ENCODE peak calls at places on chromosome 2, in six cellular contexts. Q, N, I, T, C and J are unnamed samples. For H3K36me3 and H3K4me1, the result is how much of the 10 kb centered on the place peaks cover.

GRCh38 chr2:198116652-198117175 is 312.3 kb downstream of the PLCL1 start:
- DNase-seq in N (no peak), C (peak), I (no peak), Q (no peak), T (no peak), J (no peak)

GRCh38 chr2:120605231-120605935 is 130.3 kb upstream of the GLI2 start:
- DNase-seq in I (no peak), Q (no peak), C (no peak), N (peak), T (no peak), J (no peak)

GRCh38 chr2:9207641-9208301 is 1.2 kb downstream of the ASAP2 start:
- DNase-seq in Q (peak), N (peak), T (no peak), I (peak), C (peak), J (peak)

GRCh38 chr2:225293638-225294037 is 105.9 kb upstream of the NYAP2 start:
- DNase-seq in I (no peak), N (no peak), T (no peak), C (no peak), Q (no peak), J (no peak)

GRCh38 chr2:74385396-74385795 is 5.3 kb upstream of the DCTN1 start:
- DNase-seq in N (no peak), I (peak), C (no peak), Q (no peak), T (no peak), J (no peak)

GRCh38 chr2:8692783-8693768 is 11.2 kb downstream of the ID2 start:
- DNase-seq in Q (peak), I (peak), C (peak), N (peak), T (no peak), J (peak)

GRCh38 chr2:105592288-105592687 is 152.4 kb upstream of the NCK2 start:
- DNase-seq in C (no peak), Q (no peak), I (no peak), N (no peak), T (no peak), J (no peak)

GRCh38 chr2:220228310-220229006 is 601.0 kb downstream of the SLC4A3 start:
- DNase-seq in C (no peak), T (no peak), Q (no peak), N (no peak), I (no peak), J (no peak)

GRCh38 chr2:239977111-239977510 is 48.0 kb downstream of the NDUFA10 start:
- DNase-seq in N (no peak), T (no peak), I (no peak), Q (no peak), C (no peak), J (no peak)
- H3K36me3 ChIP-seq in N (under half), T (half or more), I (under half), Q (under half), C (under half), J (under half)

GRCh38 chr2:189157939-189158338 is 21.6 kb downstream of the COL5A2 start:
- DNase-seq in I (no peak), T (no peak), N (no peak), C (no peak), Q (no peak), J (no peak)

GRCh38 chr2:189157431-189157830 is 22.1 kb downstream of the COL5A2 start:
- DNase-seq in Q (no peak), T (no peak), N (no peak), I (no peak), C (no peak), J (no peak)

GRCh38 chr2:189153608-189154007 is 26.0 kb downstream of the COL5A2 start:
- DNase-seq in N (no peak), I (no peak), C (no peak), Q (no peak), T (no peak), J (no peak)

GRCh38 chr2:189152476-189152875 is 27.1 kb downstream of the COL5A2 start:
- DNase-seq in Q (no peak), T (no peak), C (no peak), N (no peak), I (no peak), J (no peak)

DNA sequence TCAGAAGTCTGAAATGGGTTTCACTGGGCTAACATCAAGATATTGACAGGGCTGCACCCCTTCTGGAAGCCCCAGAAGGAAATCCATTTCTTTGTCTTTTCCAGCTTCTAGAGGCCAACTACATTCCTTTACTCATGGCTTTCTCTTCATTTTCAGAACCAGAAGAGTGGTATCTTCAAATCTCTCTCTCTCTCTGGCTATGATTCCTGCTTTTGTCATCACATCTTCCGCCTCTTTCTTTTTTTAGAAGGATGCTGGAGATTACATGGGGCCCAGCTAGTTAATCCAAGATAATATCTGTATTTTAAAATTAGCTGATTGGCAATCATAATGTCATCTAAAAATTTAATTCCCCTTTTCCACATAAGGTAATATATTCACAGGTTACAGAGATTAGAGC is 23.8 kb downstream of the COL5A2 start:
- DNase-seq in C (no peak), T (no peak), I (no peak), N (no peak), Q (no peak), J (no peak)
- H3K4me1 ChIP-seq in C (under half), T (under half), I (under half), N (under half), Q (under half), J (under half)

DNA sequence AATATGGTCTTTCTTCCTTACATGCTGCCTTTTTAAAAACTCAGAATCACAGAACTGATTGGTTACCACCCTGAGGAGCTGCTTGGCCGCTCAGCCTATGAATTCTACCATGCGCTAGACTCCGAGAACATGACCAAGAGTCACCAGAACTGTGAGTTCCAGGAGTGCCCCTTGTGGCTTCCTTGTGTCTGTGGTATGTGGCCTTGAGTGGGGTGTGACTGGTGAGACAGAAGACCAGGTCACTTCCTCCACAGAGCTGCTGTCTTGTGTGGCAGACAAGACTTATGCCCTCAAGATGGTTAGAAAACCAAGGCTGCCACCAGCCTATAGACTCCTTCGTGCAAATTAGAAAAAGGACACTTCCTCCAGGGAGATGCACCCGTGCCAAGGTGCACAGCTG is 72.6 kb downstream of the EPAS1 start:
- DNase-seq in C (no peak), I (no peak), T (no peak), N (no peak), Q (peak), J (no peak)
- H3K36me3 ChIP-seq in C (under half), I (under half), T (half or more), N (under half), Q (under half), J (under half)

DNA sequence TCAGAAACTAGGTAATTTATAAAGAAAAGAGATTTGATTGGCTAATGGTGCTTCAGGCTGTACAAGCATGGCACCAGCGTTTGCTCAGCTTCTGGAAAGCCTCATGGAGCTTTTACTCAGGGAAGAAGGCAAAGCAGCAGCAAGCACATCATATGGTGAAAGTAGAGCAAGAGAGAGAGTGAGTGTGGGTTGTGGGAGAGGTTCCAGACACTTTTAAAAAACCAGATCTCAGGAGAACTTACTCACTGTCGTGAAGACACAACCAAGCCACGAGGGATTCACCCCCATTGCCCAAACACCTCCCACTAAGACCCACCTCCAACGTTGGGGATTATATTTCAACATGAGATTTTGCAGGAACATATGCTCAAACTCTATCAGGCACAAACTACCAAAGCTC is 554.6 kb upstream of the TNP1 start:
- DNase-seq in Q (no peak), N (no peak), T (no peak), C (no peak), I (no peak), J (no peak)
- H3K4me1 ChIP-seq in Q (under half), N (under half), T (under half), C (under half), I (under half), J (under half)

DNA sequence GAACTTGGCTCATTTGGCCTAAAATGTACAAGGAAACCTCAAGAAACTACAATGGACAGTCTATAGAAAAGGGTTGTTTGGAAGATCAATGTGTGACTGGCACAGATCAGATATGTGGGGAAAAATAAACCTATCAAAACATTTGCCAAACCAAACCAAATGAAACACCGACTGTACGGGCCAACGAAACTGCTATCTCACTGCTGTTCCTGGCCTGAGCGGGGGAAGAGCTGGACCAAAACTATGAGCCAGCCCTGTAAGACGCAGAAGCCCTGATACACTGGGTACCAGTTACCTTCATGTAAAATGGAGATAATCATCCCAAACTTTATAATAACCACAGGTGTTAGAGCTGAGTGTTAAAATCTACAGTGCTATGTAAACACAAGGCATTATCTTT is 11.7 kb downstream of the CDC42EP3 start:
- DNase-seq in N (no peak), Q (no peak), T (no peak), I (no peak), C (no peak), J (no peak)
- H3K36me3 ChIP-seq in N (under half), Q (under half), T (under half), I (under half), C (under half), J (under half)

GRCh38 chr2:170816499-170817246 is at the start of gene GAD1:
- DNase-seq in T (peak), I (peak), Q (peak), N (peak), C (peak), J (peak)
- H3K4me1 ChIP-seq in T (under half), I (half or more), Q (under half), N (under half), C (under half), J (under half)

GRCh38 chr2:172484253-172484652 is 56.9 kb downstream of the ITGA6 start:
- DNase-seq in N (no peak), C (peak), T (no peak), I (peak), Q (peak), J (peak)
- H3K36me3 ChIP-seq in N (under half), C (under half), T (half or more), I (under half), Q (under half), J (under half)

DNA sequence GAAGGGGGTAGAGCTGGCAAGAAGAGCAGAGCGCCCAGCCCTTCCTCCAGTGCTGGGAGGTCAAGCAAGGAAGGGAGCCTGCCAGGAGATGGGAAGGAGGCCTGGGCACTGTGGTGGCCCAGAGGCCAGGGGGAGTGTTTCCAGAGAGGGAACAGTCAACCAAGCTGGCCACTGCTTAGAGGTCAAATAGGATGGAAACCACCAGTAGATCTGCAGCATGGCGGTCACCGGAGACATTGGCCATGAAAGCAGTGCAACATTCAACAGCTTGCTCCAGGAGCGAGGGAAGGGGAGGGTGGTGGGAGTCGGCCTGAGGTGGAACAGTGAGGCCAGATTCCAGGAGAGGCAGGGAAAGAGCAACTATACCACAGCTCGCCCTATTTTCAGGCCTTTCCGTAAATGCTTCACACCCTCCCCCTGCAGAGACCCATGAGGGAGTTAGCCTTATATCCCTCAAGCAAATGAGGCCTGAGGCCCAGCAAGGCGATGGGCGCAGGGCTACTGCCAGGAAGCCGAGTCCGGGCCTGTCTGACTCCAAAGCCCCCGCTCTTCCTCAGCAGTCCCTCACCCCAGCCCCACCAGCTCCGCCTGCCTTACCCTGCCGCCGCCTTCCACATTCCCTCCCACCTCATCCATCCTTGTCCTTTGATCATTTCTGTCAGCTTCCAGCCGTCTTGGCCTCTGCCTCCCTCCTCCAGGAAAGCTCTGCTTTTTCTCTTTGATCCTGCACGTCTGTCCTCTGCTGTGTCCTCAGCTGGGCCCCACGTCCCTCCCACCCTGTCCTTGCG is 17.0 kb downstream of the KCNK3 start:
- DNase-seq in I (no peak), Q (no peak), C (peak), T (no peak), N (no peak), J (no peak)
- H3K4me1 ChIP-seq in I (under half), Q (under half), C (half or more), T (under half), N (under half), J (under half)

DNA sequence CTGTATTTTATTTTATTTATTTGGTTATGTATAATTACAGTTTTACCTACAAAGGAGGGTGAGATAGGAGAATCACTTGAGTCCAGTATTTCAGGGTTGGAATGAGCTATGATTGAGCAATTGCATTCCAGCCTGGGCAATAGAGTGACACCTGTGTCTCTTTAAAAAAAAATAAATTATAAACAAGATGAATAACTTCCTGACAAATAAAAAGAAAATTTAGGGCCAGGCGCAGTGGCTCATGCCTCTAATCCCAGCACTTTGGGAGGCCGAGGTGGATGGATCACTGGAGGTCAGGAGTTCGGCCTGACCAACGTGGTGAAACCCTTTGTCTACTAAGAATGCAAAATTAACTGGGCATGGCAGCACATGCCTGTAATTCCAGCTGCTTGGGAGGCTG is 17.3 kb downstream of the MTA3 start:
- DNase-seq in N (no peak), C (no peak), I (no peak), Q (no peak), T (no peak), J (no peak)
- H3K36me3 ChIP-seq in N (under half), C (under half), I (under half), Q (under half), T (under half), J (half or more)